ENCODE peak calls at places on chromosomes 13 and 19, in seven cellular contexts. S, I, T, V, N, U and R are unnamed samples.

GRCh38 chr19:14676762-14677161 is 2.1 kb upstream of the ADGRE3 start:
- DNase-seq in N (no peak), U (no peak), I (no peak), T (no peak), V (no peak), S (no peak), R (no peak)

GRCh38 chr13:106566682-106567420 is 1.1 kb downstream of the ARGLU1 start:
- DNase-seq in N (peak; percentile 47), U (peak; percentile 56), T (peak; percentile 62), I (no peak), S (peak; percentile 81), V (no peak), R (peak; percentile 61)

GRCh38 chr19:38596057-38596981 is 21.4 kb downstream of the MAP4K1 start:
- DNase-seq in U (peak; percentile 96), N (peak; percentile 4), S (peak; percentile 91), V (peak; percentile 100), I (peak; percentile 85), T (no peak), R (peak; percentile 4)

GRCh38 chr13:90272356-90272755 is 1075.1 kb upstream of the MIR17HG start:
- DNase-seq in I (no peak), N (no peak), T (no peak), V (no peak), S (no peak), U (no peak), R (no peak)

GRCh38 chr13:29908411-29908810 is 58.0 kb upstream of the UBL3 start:
- DNase-seq in N (no peak), V (no peak), T (peak; percentile 80), I (no peak), S (no peak), U (no peak), R (peak; percentile 57)

GRCh38 chr13:50357136-50357535 is 341.9 kb downstream of the KCNRG start:
- DNase-seq in I (no peak), U (no peak), V (no peak), N (no peak), T (no peak), S (no peak), R (no peak)

GRCh38 chr19:3062165-3063105 is at the start of gene TLE5:
- DNase-seq in N (peak; percentile 35), V (peak; percentile 56), U (no peak), S (peak; percentile 38), T (no peak), I (no peak), R (no peak)

GRCh38 chr13:72255908-72256307 is 388.9 kb upstream of the DACH1 start:
- DNase-seq in T (no peak), I (peak; percentile 40), N (no peak), S (peak; percentile 85), V (peak; percentile 52), U (peak; percentile 75), R (peak; percentile 58)

GRCh38 chr19:18415177-18415867 is 3.9 kb upstream of the SSBP4 start:
- DNase-seq in V (no peak), N (no peak), I (no peak), S (no peak), T (peak; percentile 66), U (peak; percentile 28), R (no peak)

GRCh38 chr19:52566588-52566987 is 3.5 kb upstream of the ZNF701 start:
- DNase-seq in I (no peak), T (peak; percentile 84), U (no peak), N (peak; percentile 59), V (no peak), S (peak; percentile 54), R (peak; percentile 84)

GRCh38 chr13:83150616-83151307 is 731.5 kb downstream of the SLITRK1 start:
- DNase-seq in N (no peak), V (no peak), S (no peak), U (no peak), I (no peak), T (no peak), R (no peak)

GRCh38 chr13:62119739-62120700 is 704.4 kb upstream of the PCDH20 start:
- DNase-seq in V (no peak), N (no peak), U (no peak), S (peak; percentile 49), I (no peak), T (peak; percentile 17), R (peak; percentile 28)

GRCh38 chr13:33218020-33218419 is 67.5 kb downstream of the STARD13 start:
- DNase-seq in S (peak; percentile 94), U (no peak), V (no peak), T (peak; percentile 71), N (peak; percentile 88), I (no peak), R (peak; percentile 52)

GRCh38 chr13:99995104-99995502 is 13.5 kb downstream of the ZIC2 start:
- DNase-seq in V (no peak), I (no peak), S (no peak), T (no peak), N (no peak), U (no peak), R (no peak)

GRCh38 chr13:50485979-50486935 is 357.2 kb downstream of the DLEU7 start:
- DNase-seq in V (no peak), S (peak; percentile 87), T (peak; percentile 22), U (no peak), I (no peak), N (no peak), R (no peak)

GRCh38 chr13:80584306-80584705 is 243.4 kb upstream of the SPRY2 start:
- DNase-seq in V (no peak), U (no peak), S (no peak), I (no peak), N (no peak), T (no peak), R (no peak)

GRCh38 chr19:45305421-45305820 is 17.3 kb downstream of the CKM start:
- DNase-seq in T (no peak), U (peak; percentile 68), N (no peak), V (no peak), I (no peak), S (peak; percentile 61), R (peak; percentile 30)

GRCh38 chr19:4575978-4576933 is 16.8 kb upstream of the SEMA6B start:
- DNase-seq in T (peak; percentile 27), N (peak; percentile 55), U (peak; percentile 84), I (no peak), V (peak; percentile 96), S (peak; percentile 81), R (peak; percentile 71)

GRCh38 chr19:57280913-57281425 is 684 bp downstream of the ZNF460 start:
- DNase-seq in N (no peak), V (no peak), I (no peak), U (no peak), S (no peak), T (no peak), R (no peak)

GRCh38 chr13:96216543-96216942 is 126.6 kb downstream of the HS6ST3 start:
- DNase-seq in I (no peak), T (no peak), S (peak; percentile 15), N (no peak), V (no peak), U (peak; percentile 36), R (no peak)

GRCh38 chr19:33386361-33386858 is 12.9 kb downstream of the CEBPG start:
- DNase-seq in V (no peak), I (no peak), T (no peak), S (no peak), N (no peak), U (no peak), R (no peak)

GRCh38 chr13:67308004-67308772 is 78.1 kb upstream of the PCDH9 start:
- DNase-seq in V (no peak), U (no peak), S (peak; percentile 6), T (no peak), I (no peak), N (no peak), R (no peak)
- H3K4me2 ChIP-seq in V (no peak overlapping the region), U (no peak overlapping the region), S (no peak overlapping the region), T (no peak overlapping the region), I (no peak overlapping the region), N (no peak overlapping the region), R (no peak overlapping the region)

GRCh38 chr19:10339380-10339960 is at the start of gene ICAM3:
- DNase-seq in U (peak; percentile 64), S (no peak), I (no peak), T (no peak), V (peak; percentile 64), N (no peak), R (no peak)
- H4K8ac ChIP-seq in U (no peak within 1 kb of the TSS), S (no peak within 1 kb of the TSS), I (no peak within 1 kb of the TSS), T (no peak within 1 kb of the TSS), V (no peak within 1 kb of the TSS), N (peak within 1 kb of the TSS; percentile 23), R (no peak within 1 kb of the TSS)

DNA sequence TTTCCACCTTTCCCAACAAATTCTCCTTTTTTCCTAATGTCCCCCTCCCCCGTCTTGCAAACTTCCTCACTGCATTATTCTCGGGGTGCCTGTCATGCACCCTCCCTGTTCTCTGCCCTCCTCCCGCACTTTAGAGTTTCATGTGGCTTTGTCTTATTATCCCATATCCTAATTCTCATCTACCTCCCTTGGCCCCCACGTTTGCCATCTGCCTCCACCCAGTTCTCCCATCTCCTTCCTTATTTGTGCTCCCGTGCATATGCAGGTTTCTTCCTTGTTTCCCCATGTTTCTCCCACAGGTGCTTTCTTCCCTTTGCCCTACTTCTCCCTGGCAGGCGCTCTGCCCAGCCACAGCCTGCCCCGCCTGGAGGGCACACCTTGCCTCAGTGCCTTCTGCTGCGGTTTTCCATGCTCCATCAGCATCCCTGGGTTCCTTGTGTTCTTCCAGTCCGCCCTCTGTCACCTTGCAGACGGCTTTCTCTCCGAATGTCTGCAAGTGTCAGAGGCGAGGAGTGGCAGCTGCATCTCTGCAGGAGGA is 1.5 kb downstream of the SPATA13 start:
- DNase-seq in U (no peak), V (no peak), N (no peak), I (no peak), T (no peak), S (no peak), R (no peak)
- H3K4me2 ChIP-seq in U (peak overlapping the region; percentile 97), V (peak overlapping the region; percentile 90), N (no peak overlapping the region), I (peak overlapping the region; percentile 96), T (peak overlapping the region; percentile 91), S (peak overlapping the region; percentile 58), R (peak overlapping the region; percentile 99)

GRCh38 chr13:46866150-46866549 is 30.7 kb downstream of the HTR2A start:
- DNase-seq in V (no peak), I (no peak), N (peak; percentile 98), T (peak; percentile 63), S (peak; percentile 86), U (peak; percentile 58), R (peak; percentile 96)
- H4K8ac ChIP-seq in V (no peak overlapping the region), I (no peak overlapping the region), N (no peak overlapping the region), T (no peak overlapping the region), S (no peak overlapping the region), U (no peak overlapping the region), R (no peak overlapping the region)

GRCh38 chr19:49636230-49636932 is 3.6 kb downstream of the RRAS start:
- DNase-seq in T (no peak), I (no peak), V (no peak), S (no peak), U (no peak), N (no peak), R (peak; percentile 7)
- H3K4me2 ChIP-seq in T (no peak overlapping the region), I (peak overlapping the region; percentile 4), V (no peak overlapping the region), S (no peak overlapping the region), U (no peak overlapping the region), N (no peak overlapping the region), R (no peak overlapping the region)

DNA sequence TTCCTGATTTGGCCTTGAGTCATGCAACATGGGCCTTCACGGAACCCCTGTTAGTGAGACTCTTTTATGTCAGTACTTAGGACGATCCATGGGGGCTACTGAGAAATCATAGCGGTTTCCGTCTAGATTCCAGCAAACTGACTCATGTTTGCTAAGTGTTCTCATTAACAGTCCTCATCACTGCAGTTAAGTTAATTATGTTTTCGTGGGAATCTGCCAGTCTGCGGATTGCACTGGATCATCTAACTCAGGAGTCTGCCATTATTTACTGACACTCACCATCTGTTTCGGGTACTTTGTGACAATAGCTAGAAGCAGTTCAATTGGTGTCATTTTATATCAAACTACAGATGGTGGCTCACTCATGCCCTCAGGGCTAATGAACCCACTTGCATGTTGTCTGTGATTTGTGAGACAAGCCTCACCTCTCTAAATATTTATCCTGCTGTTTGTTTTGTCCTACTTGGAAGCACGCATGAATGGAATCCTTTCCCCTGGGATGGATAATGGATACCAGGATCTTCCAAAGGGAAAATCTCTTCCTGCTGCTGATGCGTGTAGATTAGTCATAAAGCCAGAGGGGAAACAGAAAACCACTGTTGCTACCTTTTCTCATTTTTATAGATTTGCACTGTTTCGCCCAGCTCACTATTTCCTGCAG is 61.8 kb downstream of the RAB20 start:
- DNase-seq in I (no peak), S (no peak), N (no peak), V (no peak), T (peak; percentile 50), U (no peak), R (peak; percentile 97)
- H4K8ac ChIP-seq in I (no peak overlapping the region), S (no peak overlapping the region), N (no peak overlapping the region), V (no peak overlapping the region), T (no peak overlapping the region), U (no peak overlapping the region), R (no peak overlapping the region)